ENCODE peak calls at places on chromosomes 12 and 14, in seven cellular contexts. W, Z, B, I, L, D and O are unnamed samples.

GRCh38 chr14:79404874-79405273 is 806.4 kb downstream of the DIO2 start:
- DNase-seq in W (no peak), Z (no peak), B (no peak), I (no peak), L (no peak), D (no peak), O (no peak)

GRCh38 chr12:116459921-116460666 is 99.1 kb upstream of the MAP1LC3B2 start:
- DNase-seq in W (no peak), Z (no peak), B (no peak), I (no peak), L (no peak), D (peak; percentile 38), O (no peak)

GRCh38 chr12:127401005-127401404 is 866.0 kb upstream of the TMEM132C start:
- DNase-seq in W (no peak), Z (peak; percentile 39), B (no peak), I (peak; percentile 44), L (no peak), D (peak; percentile 57), O (no peak)

GRCh38 chr12:132078190-132078589 is 65.9 kb downstream of the DDX51 start:
- DNase-seq in W (no peak), Z (peak; percentile 40), B (no peak), I (peak; percentile 84), L (peak; percentile 79), D (peak; percentile 83), O (no peak)

GRCh38 chr14:67240168-67240932 is 885 bp upstream of the PALS1 start:
- DNase-seq in W (peak; percentile 86), Z (peak; percentile 70), B (peak; percentile 57), I (no peak), L (peak; percentile 92), D (peak; percentile 36), O (peak; percentile 63)

GRCh38 chr14:87443787-87444186 is 549.2 kb downstream of the GALC start:
- DNase-seq in W (no peak), Z (no peak), B (no peak), I (peak; percentile 59), L (no peak), D (no peak), O (no peak)

GRCh38 chr12:76782440-76782996 is 18.6 kb downstream of the ZDHHC17 start:
- DNase-seq in W (no peak), Z (no peak), B (no peak), I (no peak), L (no peak), D (no peak), O (no peak)

GRCh38 chr12:27595231-27595642 is 71.2 kb downstream of the PPFIBP1 start:
- DNase-seq in W (no peak), Z (peak; percentile 94), B (no peak), I (peak; percentile 90), L (no peak), D (peak; percentile 95), O (peak; percentile 67)

GRCh38 chr14:92323031-92323915 is at the start of gene SLC24A4:
- DNase-seq in W (no peak), Z (peak; percentile 36), B (no peak), I (no peak), L (no peak), D (no peak), O (no peak)
- H3K4me3 ChIP-seq in W (peak within 1 kb of the TSS; percentile 35), Z (peak within 1 kb of the TSS; percentile 53), B (no peak within 1 kb of the TSS), I (no peak within 1 kb of the TSS), L (no peak within 1 kb of the TSS), D (no peak within 1 kb of the TSS), O (peak within 1 kb of the TSS; percentile 69)

GRCh38 chr14:33570717-33571058 is 380.2 kb downstream of the EGLN3 start:
- DNase-seq in W (no peak), Z (no peak), B (no peak), I (no peak), L (no peak), D (no peak), O (no peak)

GRCh38 chr14:33573296-33573695 is 377.6 kb downstream of the EGLN3 start:
- DNase-seq in W (no peak), Z (no peak), B (no peak), I (no peak), L (no peak), D (no peak), O (no peak)

GRCh38 chr14:33578461-33579216 is 372.2 kb downstream of the EGLN3 start:
- DNase-seq in W (no peak), Z (no peak), B (no peak), I (no peak), L (no peak), D (no peak), O (no peak)

GRCh38 chr14:33580221-33580749 is 370.6 kb downstream of the EGLN3 start:
- DNase-seq in W (no peak), Z (no peak), B (no peak), I (no peak), L (no peak), D (no peak), O (no peak)

GRCh38 chr14:33576014-33576413 is 374.9 kb downstream of the EGLN3 start:
- DNase-seq in W (no peak), Z (no peak), B (no peak), I (no peak), L (no peak), D (no peak), O (no peak)
- H3K4me3 ChIP-seq in W (no peak overlapping the region), Z (no peak overlapping the region), B (no peak overlapping the region), I (no peak overlapping the region), L (no peak overlapping the region), D (no peak overlapping the region), O (no peak overlapping the region)

DNA sequence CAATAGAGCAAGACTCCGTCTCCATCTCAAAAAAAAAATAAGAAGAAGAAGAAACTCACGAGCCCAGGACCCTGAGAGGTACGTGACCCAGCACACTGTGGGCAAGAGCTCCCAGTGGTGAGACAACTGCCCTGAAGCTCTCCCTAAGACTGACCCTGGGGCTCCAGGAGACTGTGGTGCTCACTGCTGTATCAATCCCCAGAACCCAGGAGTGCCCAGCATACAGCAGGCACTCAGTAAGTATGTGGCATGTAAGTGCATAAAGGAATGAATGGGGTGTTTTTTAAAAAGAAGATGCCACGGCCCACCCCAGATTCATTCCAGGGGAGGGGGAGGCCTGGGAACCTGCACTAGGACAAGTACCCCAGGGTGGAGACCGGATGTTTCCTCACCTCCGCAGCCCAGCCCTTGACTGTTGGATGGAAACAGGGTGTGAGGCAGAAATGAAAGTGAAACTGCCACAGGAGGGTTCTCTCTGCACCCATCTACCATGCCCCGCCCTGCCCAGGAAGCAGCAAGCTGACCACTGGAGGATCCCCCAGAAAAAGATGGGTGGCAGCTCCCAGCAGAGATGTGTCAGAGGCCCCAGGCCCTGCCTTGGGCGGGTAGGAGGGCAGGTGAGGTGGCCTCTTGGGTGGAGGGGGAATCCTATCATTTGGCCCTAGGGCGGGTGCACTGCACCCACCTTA is 12.2 kb downstream of the ITPK1 start:
- DNase-seq in W (no peak), Z (peak; percentile 28), B (no peak), I (peak; percentile 8), L (no peak), D (no peak), O (no peak)
- H3K4me3 ChIP-seq in W (no peak overlapping the region), Z (no peak overlapping the region), B (no peak overlapping the region), I (no peak overlapping the region), L (no peak overlapping the region), D (no peak overlapping the region), O (no peak overlapping the region)

GRCh38 chr12:111031956-111032919 is 111.9 kb upstream of the MYL2 start:
- DNase-seq in W (no peak), Z (no peak), B (no peak), I (no peak), L (no peak), D (no peak), O (no peak)

GRCh38 chr12:111035578-111036301 is 115.4 kb upstream of the MYL2 start:
- DNase-seq in W (no peak), Z (peak; percentile 4), B (no peak), I (no peak), L (no peak), D (no peak), O (no peak)

GRCh38 chr12:111034911-111035577 is 114.7 kb upstream of the MYL2 start:
- DNase-seq in W (no peak), Z (no peak), B (no peak), I (no peak), L (no peak), D (no peak), O (no peak)

GRCh38 chr12:111033281-111034147 is 113.1 kb upstream of the MYL2 start:
- DNase-seq in W (no peak), Z (no peak), B (no peak), I (no peak), L (no peak), D (no peak), O (no peak)

DNA sequence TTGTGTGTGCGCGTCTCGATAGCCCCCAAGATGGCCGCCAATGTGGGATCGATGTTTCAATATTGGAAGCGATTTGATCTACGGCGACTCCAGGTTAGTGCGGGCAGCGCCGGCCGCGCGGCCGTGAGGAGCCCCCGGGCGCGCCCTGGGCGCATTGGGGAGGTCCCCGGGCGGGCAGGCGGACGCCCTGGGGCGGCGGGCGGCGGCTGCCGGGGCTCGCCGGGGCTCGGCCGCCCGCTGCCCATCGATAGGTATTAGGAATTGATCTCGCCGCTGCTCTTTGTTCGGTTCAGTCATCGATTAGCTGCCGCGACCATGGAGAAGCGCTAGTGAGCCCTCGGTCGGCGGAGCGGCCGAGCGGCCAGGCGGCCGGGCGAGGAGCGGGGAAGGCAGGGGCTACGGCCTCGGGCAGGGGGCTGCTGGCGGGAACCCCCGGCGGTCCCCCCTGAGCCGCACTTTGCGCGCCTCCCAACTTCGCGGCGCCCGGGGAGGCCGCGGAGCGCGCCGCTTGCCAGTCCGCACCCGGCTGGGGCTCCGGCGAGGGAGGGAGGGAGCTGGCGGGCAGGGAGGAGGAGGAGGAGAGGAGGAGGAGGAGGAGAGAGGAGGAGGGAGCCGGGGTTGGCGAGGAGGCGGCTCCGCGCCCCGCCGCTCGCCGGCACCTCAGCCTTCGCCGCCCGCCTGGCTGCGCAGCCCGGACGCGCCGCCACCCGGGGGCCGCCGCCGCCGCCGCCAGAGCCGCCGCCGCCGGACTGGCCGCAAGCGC is 114.0 kb upstream of the MYL2 start:
- DNase-seq in W (no peak), Z (peak; percentile 17), B (no peak), I (no peak), L (no peak), D (no peak), O (no peak)
- H3K4me3 ChIP-seq in W (no peak within 1 kb of the TSS), Z (no peak within 1 kb of the TSS), B (no peak within 1 kb of the TSS), I (no peak within 1 kb of the TSS), L (no peak within 1 kb of the TSS), D (no peak within 1 kb of the TSS), O (peak within 1 kb of the TSS; percentile 37)